ENCODE peak calls at places on chromosomes 5 and 9, in eight cellular contexts. P is cardiac muscle cell; A is esophagus squamous epithelium; E is heart left ventricle; F is CD4-positive, alpha-beta memory T cell; O is NT2/D1; H is prostate gland; J is breast epithelium. L is an unnamed sample. For H3K9me3, the result is how much of the 10 kb centered on the place peaks cover.

GRCh38 chr5:97408331-97408730 is 225.3 kb upstream of the RIOK2 start:
- DNase-seq in P (no peak), A (no peak), E (no peak), F (no peak), O (no peak), H (no peak), J (no peak), L (no peak)

GRCh38 chr9:114285166-114285867 is 37.6 kb upstream of the ORM1 start:
- DNase-seq in P (no peak), A (no peak), E (peak), F (no peak), O (no peak), H (no peak), J (no peak), L (peak)

GRCh38 chr5:168706655-168707069 is 127.5 kb upstream of the PANK3 start:
- DNase-seq in P (peak), A (no peak), E (no peak), F (no peak), O (peak), H (no peak), J (no peak), L (peak)

GRCh38 chr9:21688108-21689102 is 114.0 kb upstream of the MTAP start:
- DNase-seq in P (no peak), A (no peak), E (no peak), F (no peak), O (no peak), H (no peak), J (peak), L (peak)

GRCh38 chr5:108726446-108727091 is 21.1 kb upstream of the FER start:
- DNase-seq in P (no peak), A (no peak), E (no peak), F (no peak), O (no peak), H (no peak), J (no peak), L (no peak)

GRCh38 chr5:1298723-1299510 is 4.0 kb upstream of the TERT start:
- DNase-seq in P (no peak), A (no peak), E (no peak), F (no peak), O (no peak), H (no peak), J (no peak), L (no peak)

GRCh38 chr9:37529111-37529510 is 43.4 kb downstream of the POLR1E start:
- DNase-seq in P (no peak), A (no peak), E (no peak), F (peak), O (no peak), H (peak), J (peak), L (no peak)

GRCh38 chr9:124353811-124354274 is 61.4 kb downstream of the PSMB7 start:
- DNase-seq in P (no peak), A (no peak), E (no peak), F (no peak), O (no peak), H (no peak), J (no peak), L (no peak)

GRCh38 chr9:113669523-113670115 is 206.1 kb downstream of the RGS3 start:
- DNase-seq in P (no peak), A (no peak), E (no peak), F (no peak), O (no peak), H (no peak), J (no peak), L (no peak)

GRCh38 chr5:174317261-174317894 is 271.9 kb downstream of the NSG2 start:
- DNase-seq in P (peak), A (no peak), E (peak), F (no peak), O (peak), H (no peak), J (no peak), L (peak)

GRCh38 chr9:89179920-89180667 is 1.5 kb upstream of the SHC3 start:
- DNase-seq in P (peak), A (peak), E (peak), F (no peak), O (peak), H (peak), J (peak), L (peak)

GRCh38 chr9:614421-614820 is 227.1 kb upstream of the DMRT1 start:
- DNase-seq in P (no peak), A (no peak), E (no peak), F (no peak), O (no peak), H (no peak), J (no peak), L (peak)

GRCh38 chr9:115413766-115414382 is 295.9 kb upstream of the TNC start:
- DNase-seq in P (no peak), A (no peak), E (no peak), F (no peak), O (no peak), H (no peak), J (no peak), L (no peak)

GRCh38 chr5:136924490-136924889 is 559.1 kb upstream of the TRPC7 start:
- DNase-seq in P (no peak), A (no peak), E (no peak), F (no peak), O (no peak), H (no peak), J (no peak), L (no peak)

GRCh38 chr9:2800385-2801179 is 43.3 kb downstream of the PUM3 start:
- DNase-seq in P (peak), A (no peak), E (no peak), F (no peak), O (no peak), H (no peak), J (no peak), L (peak)

GRCh38 chr9:29209748-29210276 is 1636.5 kb upstream of the C9orf72 start:
- DNase-seq in P (no peak), A (no peak), E (no peak), F (no peak), O (no peak), H (no peak), J (no peak), L (no peak)

GRCh38 chr5:87394407-87394806 is 18.3 kb downstream of the CCNH start:
- DNase-seq in P (no peak), A (no peak), E (no peak), F (no peak), O (no peak), H (no peak), J (no peak), L (no peak)

GRCh38 chr5:172687983-172688734 is 47.1 kb downstream of the NEURL1B start:
- DNase-seq in P (no peak), A (no peak), E (no peak), F (no peak), O (no peak), H (no peak), J (no peak), L (peak)

GRCh38 chr5:127863610-127864395 is 160.6 kb downstream of the CCDC192 start:
- DNase-seq in P (no peak), A (no peak), E (no peak), F (no peak), O (no peak), H (no peak), J (no peak), L (no peak)

GRCh38 chr9:97572892-97573365 is 60.2 kb downstream of the TSTD2 start:
- DNase-seq in P (no peak), A (no peak), E (no peak), F (no peak), O (no peak), H (no peak), J (no peak), L (no peak)

GRCh38 chr9:132832171-132832570 is 45.9 kb downstream of the AK8 start:
- DNase-seq in P (no peak), A (no peak), E (no peak), F (no peak), O (no peak), H (no peak), J (no peak), L (no peak)

GRCh38 chr9:126637002-126637849 is 23.5 kb downstream of the LMX1B start:
- DNase-seq in P (no peak), A (no peak), E (no peak), F (peak), O (no peak), H (no peak), J (no peak), L (no peak)

GRCh38 chr9:111966851-111967250 is 70.2 kb downstream of the UGCG start:
- DNase-seq in P (no peak), A (no peak), E (no peak), F (no peak), O (no peak), H (no peak), J (no peak), L (no peak)

GRCh38 chr9:78982849-78983248 is 588.9 kb upstream of the TLE4 start:
- DNase-seq in P (no peak), A (no peak), E (no peak), F (no peak), O (no peak), H (no peak), J (no peak), L (no peak)

GRCh38 chr5:87722286-87722685 is 309.6 kb upstream of the CCNH start:
- DNase-seq in P (no peak), A (no peak), E (no peak), F (no peak), O (no peak), H (no peak), J (no peak), L (no peak)

GRCh38 chr9:71814226-71814625 is 45.9 kb upstream of the CEMIP2 start:
- DNase-seq in P (no peak), A (no peak), E (peak), F (no peak), O (no peak), H (no peak), J (no peak), L (no peak)

GRCh38 chr5:62111428-62111827 is 194.6 kb upstream of the KIF2A start:
- DNase-seq in P (no peak), A (no peak), E (no peak), F (no peak), O (no peak), H (no peak), J (no peak), L (no peak)

GRCh38 chr9:23554691-23555090 is 271.3 kb downstream of the ELAVL2 start:
- DNase-seq in P (no peak), A (no peak), E (no peak), F (no peak), O (no peak), H (no peak), J (no peak), L (no peak)

DNA sequence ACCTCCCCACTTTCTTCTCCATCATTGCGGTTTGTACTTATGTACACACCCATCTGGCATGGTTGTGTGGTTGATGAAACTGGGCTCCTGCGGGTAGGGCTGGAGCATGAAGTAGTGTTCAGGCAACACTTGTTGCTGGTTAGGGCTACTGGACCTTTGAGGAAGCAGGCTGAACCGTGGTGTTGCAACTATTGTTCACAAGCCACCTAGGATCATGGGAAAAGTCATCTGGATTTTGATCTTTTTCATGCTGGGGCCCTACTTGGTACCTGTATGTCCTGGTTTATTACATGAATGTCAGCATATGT is 40.1 kb upstream of the TIFAB start:
- DNase-seq in P (no peak), A (no peak), E (no peak), F (no peak), O (no peak), H (no peak), J (no peak), L (no peak)
- H3K9me3 ChIP-seq in P (under half), A (under half), E (under half), F (under half), O (under half), H (under half), J (under half), L (under half)

GRCh38 chr5:141199359-141200235 is at the start of gene PCDHB11:
- DNase-seq in P (peak), A (no peak), E (no peak), F (no peak), O (peak), H (no peak), J (no peak), L (peak)

GRCh38 chr5:141192110-141192725 is at the start of gene PCDHB10:
- DNase-seq in P (peak), A (no peak), E (no peak), F (no peak), O (peak), H (no peak), J (no peak), L (no peak)

DNA sequence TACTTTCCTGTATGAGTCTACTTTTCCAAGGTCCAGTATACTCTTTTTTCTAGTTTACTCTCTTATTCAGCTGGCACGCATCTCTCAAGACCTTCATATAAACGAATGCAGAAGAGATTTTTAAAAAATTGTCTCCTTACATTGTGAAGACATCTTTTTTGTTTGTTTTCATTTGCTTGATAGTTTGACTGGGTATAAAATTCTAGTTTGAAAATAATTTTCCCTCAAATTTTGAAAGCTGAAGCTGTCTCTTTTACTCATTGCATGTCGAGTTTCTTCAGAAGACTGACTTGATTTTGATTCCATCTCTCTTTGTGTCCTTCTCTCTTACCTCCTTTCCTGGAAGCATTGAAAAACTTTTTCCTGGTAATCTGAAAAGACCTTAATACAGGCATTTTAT is 3.1 kb upstream of the PCDHB11 start:
- DNase-seq in P (no peak), A (no peak), E (no peak), F (no peak), O (no peak), H (no peak), J (no peak), L (no peak)
- H3K9me3 ChIP-seq in P (under half), A (under half), E (half or more), F (under half), O (under half), H (under half), J (half or more), L (under half)

GRCh38 chr5:149100331-149100730 is 37.5 kb upstream of the SH3TC2 start:
- DNase-seq in P (no peak), A (no peak), E (no peak), F (no peak), O (no peak), H (no peak), J (no peak), L (no peak)
- H3K9me3 ChIP-seq in P (under half), A (under half), E (half or more), F (under half), O (under half), H (under half), J (under half), L (under half)

GRCh38 chr5:178993955-178994579 is 1.1 kb downstream of the GRM6 start:
- DNase-seq in P (no peak), A (no peak), E (no peak), F (no peak), O (no peak), H (no peak), J (no peak), L (no peak)

GRCh38 chr5:178996156-178996555 is 1.0 kb upstream of the GRM6 start:
- DNase-seq in P (no peak), A (no peak), E (no peak), F (no peak), O (no peak), H (no peak), J (no peak), L (no peak)

GRCh38 chr5:178997191-178997590 is 2.1 kb upstream of the GRM6 start:
- DNase-seq in P (no peak), A (no peak), E (no peak), F (no peak), O (no peak), H (no peak), J (no peak), L (no peak)

GRCh38 chr5:178994580-178995340 is at the start of gene GRM6:
- DNase-seq in P (peak), A (no peak), E (no peak), F (no peak), O (no peak), H (no peak), J (no peak), L (no peak)

GRCh38 chr5:178995341-178995690 is 196 bp upstream of the GRM6 start:
- DNase-seq in P (no peak), A (no peak), E (no peak), F (no peak), O (no peak), H (no peak), J (no peak), L (no peak)
- H3K9me3 ChIP-seq in P (under half), A (under half), E (under half), F (under half), O (under half), H (under half), J (under half), L (under half)

GRCh38 chr5:81698806-81699205 is 52.1 kb downstream of the SSBP2 start:
- DNase-seq in P (no peak), A (no peak), E (no peak), F (no peak), O (no peak), H (no peak), J (no peak), L (no peak)
- H3K9me3 ChIP-seq in P (under half), A (under half), E (under half), F (under half), O (under half), H (under half), J (under half), L (under half)

DNA sequence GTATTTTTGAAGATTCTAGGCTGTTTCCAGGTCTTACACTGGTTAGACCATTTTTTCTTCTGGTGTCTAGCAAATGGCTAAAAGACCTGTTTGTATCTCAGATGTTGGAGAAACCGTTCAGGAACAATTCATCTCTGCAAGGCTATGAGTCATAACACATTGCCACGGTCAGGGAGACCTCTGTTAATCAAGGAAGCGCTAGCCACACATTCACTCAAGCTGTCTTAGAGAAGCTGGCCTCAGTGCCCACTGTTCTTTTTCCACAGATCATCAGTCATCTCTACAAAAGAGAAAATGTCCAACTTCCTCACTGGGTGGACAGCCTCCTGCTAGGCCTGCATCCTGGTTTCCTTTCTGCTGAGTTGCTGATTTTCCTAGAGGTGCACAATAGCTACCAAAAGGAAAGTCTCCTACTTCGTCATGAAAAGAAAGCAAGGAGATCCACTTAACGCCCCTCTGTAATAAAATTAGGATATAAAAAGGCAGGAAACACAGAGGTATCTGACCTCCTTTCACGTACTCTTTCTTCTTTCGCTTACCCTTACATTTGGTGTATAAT is 360.4 kb downstream of the BNC2 start:
- DNase-seq in P (no peak), A (no peak), E (no peak), F (no peak), O (no peak), H (no peak), J (no peak), L (no peak)
- H3K9me3 ChIP-seq in P (under half), A (under half), E (under half), F (under half), O (under half), H (under half), J (under half), L (under half)

DNA sequence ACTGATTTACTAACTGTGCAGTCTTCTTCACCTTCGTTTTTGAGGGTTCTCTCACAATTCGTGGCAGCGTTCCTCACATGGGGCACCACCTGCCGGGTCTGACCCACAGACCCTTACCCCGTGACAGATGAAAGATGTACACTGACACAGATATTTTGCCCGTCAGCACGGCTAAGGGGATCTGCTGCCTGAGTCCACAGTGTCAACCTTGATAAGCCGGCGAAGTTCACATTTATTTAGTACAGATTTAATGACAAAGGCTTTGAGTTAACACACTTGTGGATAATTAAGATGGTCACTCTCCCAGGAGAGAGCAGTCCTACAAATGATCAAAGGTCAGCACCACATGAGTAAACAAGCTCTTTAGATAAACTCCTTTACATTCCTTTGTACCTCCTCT is 15.9 kb upstream of the TEX10 start:
- DNase-seq in P (no peak), A (no peak), E (no peak), F (no peak), O (no peak), H (no peak), J (no peak), L (no peak)
- H3K9me3 ChIP-seq in P (under half), A (under half), E (under half), F (under half), O (under half), H (under half), J (under half), L (under half)

GRCh38 chr5:178384815-178385471 is 152.3 kb upstream of the PHYKPL start:
- DNase-seq in P (no peak), A (no peak), E (no peak), F (no peak), O (no peak), H (no peak), J (no peak), L (no peak)
- H3K9me3 ChIP-seq in P (under half), A (under half), E (under half), F (under half), O (under half), H (under half), J (under half), L (under half)

DNA sequence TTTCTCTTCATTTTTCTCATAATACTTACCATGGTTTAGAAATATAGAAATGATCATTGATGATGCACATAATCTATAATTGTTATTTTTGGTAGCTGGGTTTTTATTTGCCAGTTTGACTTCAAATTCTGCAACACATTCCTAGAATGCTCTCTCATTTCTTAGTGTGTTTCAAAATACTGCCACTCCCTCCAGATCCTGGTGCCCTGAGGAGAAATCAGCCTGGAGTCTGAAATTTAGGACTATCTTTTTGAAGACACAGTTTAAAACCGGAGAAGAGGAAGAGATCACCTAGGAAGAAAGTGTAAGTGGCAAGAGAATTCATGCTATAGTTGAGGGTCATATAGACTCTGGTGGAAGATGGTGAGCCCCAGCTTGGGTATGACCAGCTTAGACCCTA is 57.5 kb downstream of the TAF11L14 start:
- DNase-seq in P (no peak), A (no peak), E (no peak), F (no peak), O (no peak), H (no peak), J (no peak), L (no peak)
- H3K9me3 ChIP-seq in P (under half), A (under half), E (under half), F (under half), O (under half), H (under half), J (under half), L (under half)

GRCh38 chr9:15218994-15219393 is 88.0 kb downstream of the TTC39B start:
- DNase-seq in P (no peak), A (no peak), E (no peak), F (no peak), O (no peak), H (no peak), J (no peak), L (no peak)

GRCh38 chr9:15219511-15219910 is 87.5 kb downstream of the TTC39B start:
- DNase-seq in P (no peak), A (no peak), E (no peak), F (no peak), O (no peak), H (no peak), J (no peak), L (no peak)

GRCh38 chr9:15222313-15222712 is 84.7 kb downstream of the TTC39B start:
- DNase-seq in P (no peak), A (no peak), E (no peak), F (no peak), O (no peak), H (no peak), J (no peak), L (no peak)

GRCh38 chr9:15221746-15222145 is 85.3 kb downstream of the TTC39B start:
- DNase-seq in P (no peak), A (no peak), E (no peak), F (no peak), O (no peak), H (no peak), J (no peak), L (no peak)

GRCh38 chr9:15220658-15221310 is 86.2 kb downstream of the TTC39B start:
- DNase-seq in P (no peak), A (no peak), E (no peak), F (no peak), O (no peak), H (no peak), J (no peak), L (no peak)
- H3K9me3 ChIP-seq in P (under half), A (under half), E (under half), F (under half), O (under half), H (under half), J (under half), L (under half)

L was measured in body of pancreas.